ENCODE peak calls at places on chromosomes 2 and 18, in four cellular contexts. C, S, O and F are unnamed samples.

GRCh38 chr2:136070913-136071312 is 47.0 kb downstream of the CXCR4 start:
- DNase-seq in C (no peak), S (no peak), O (no peak), F (no peak)

GRCh38 chr2:241235396-241235795 is 46.9 kb downstream of the ANO7 start:
- DNase-seq in C (no peak), S (no peak), O (no peak), F (no peak)

GRCh38 chr18:32877371-32877770 is 104.5 kb upstream of the KLHL14 start:
- DNase-seq in C (no peak), S (no peak), O (no peak), F (no peak)

GRCh38 chr2:231334179-231334930 is 61.2 kb upstream of the B3GNT7 start:
- DNase-seq in C (no peak), S (no peak), O (no peak), F (no peak)

GRCh38 chr2:230234845-230235244 is 9.3 kb downstream of the SP140 start:
- DNase-seq in C (no peak), S (no peak), O (no peak), F (no peak)

GRCh38 chr18:33212363-33212762 is 228.2 kb downstream of the CCDC178 start:
- DNase-seq in C (no peak), S (no peak), O (no peak), F (no peak)

GRCh38 chr2:30351087-30351486 is 96.0 kb upstream of the LCLAT1 start:
- DNase-seq in C (no peak), S (peak), O (no peak), F (no peak)

GRCh38 chr2:9631976-9632700 is 1.3 kb upstream of the YWHAQ start:
- DNase-seq in C (no peak), S (peak), O (no peak), F (no peak)

GRCh38 chr2:26727641-26728561 is 35.4 kb downstream of the KCNK3 start:
- DNase-seq in C (no peak), S (no peak), O (no peak), F (no peak)

GRCh38 chr2:173451137-173451536 is 96.5 kb downstream of the CDCA7 start:
- DNase-seq in C (no peak), S (no peak), O (no peak), F (no peak)

GRCh38 chr2:133841905-133842304 is 273.6 kb upstream of the NCKAP5 start:
- DNase-seq in C (no peak), S (no peak), O (no peak), F (no peak)

GRCh38 chr2:44722002-44722625 is 219.4 kb upstream of the SIX3 start:
- DNase-seq in C (no peak), S (no peak), O (no peak), F (no peak)

GRCh38 chr18:44599409-44599808 is 81.3 kb upstream of the SETBP1 start:
- DNase-seq in C (no peak), S (peak), O (no peak), F (no peak)

GRCh38 chr2:204511021-204511420 is 34.3 kb upstream of the PARD3B start:
- DNase-seq in C (no peak), S (no peak), O (no peak), F (no peak)

GRCh38 chr2:55168221-55169154 is 63.6 kb downstream of the CLHC1 start:
- DNase-seq in C (peak), S (peak), O (no peak), F (no peak)

GRCh38 chr2:46045888-46046287 is 251.3 kb upstream of the EPAS1 start:
- DNase-seq in C (no peak), S (peak), O (no peak), F (no peak)

GRCh38 chr18:71249791-71250190 is 960.9 kb downstream of the SOCS6 start:
- DNase-seq in C (no peak), S (no peak), O (no peak), F (no peak)

GRCh38 chr2:10242451-10242850 is 60.3 kb upstream of the HPCAL1 start:
- DNase-seq in C (no peak), S (no peak), O (no peak), F (no peak)

GRCh38 chr2:144510206-144510991 is 9.5 kb downstream of the ZEB2 start:
- DNase-seq in C (no peak), S (peak), O (no peak), F (no peak)

GRCh38 chr2:237474931-237475703 is 11.9 kb upstream of the MLPH start:
- DNase-seq in C (peak), S (peak), O (peak), F (peak)

GRCh38 chr2:145006957-145007672 is 487.2 kb upstream of the ZEB2 start:
- DNase-seq in C (no peak), S (no peak), O (no peak), F (no peak)

GRCh38 chr2:129606496-129607270 is 372.8 kb upstream of the RAB6C start:
- DNase-seq in C (no peak), S (peak), O (no peak), F (no peak)

GRCh38 chr18:25842665-25843064 is 247.7 kb downstream of the SS18 start:
- DNase-seq in C (no peak), S (no peak), O (no peak), F (no peak)

GRCh38 chr18:32308493-32309120 is 118.8 kb downstream of the MEP1B start:
- DNase-seq in C (no peak), S (peak), O (no peak), F (no peak)

GRCh38 chr2:125169764-125170146 is 1144.7 kb downstream of the CNTNAP5 start:
- DNase-seq in C (no peak), S (no peak), O (no peak), F (no peak)

GRCh38 chr2:167209784-167210183 is 321.5 kb downstream of the XIRP2 start:
- DNase-seq in C (no peak), S (no peak), O (no peak), F (no peak)

GRCh38 chr2:70717431-70718038 is 50.5 kb downstream of the ADD2 start:
- DNase-seq in C (no peak), S (no peak), O (no peak), F (no peak)

GRCh38 chr18:40832362-40832761 is 1122.7 kb upstream of the PIK3C3 start:
- DNase-seq in C (no peak), S (no peak), O (no peak), F (no peak)